ENCODE peak calls at places on chromosomes 16 and 17, in eight cellular contexts. Y is HL-60, Q is stomach, B is GM12865, S is HFFc6, N is heart left ventricle, H is IMR-90, T is RWPE2. P is an unnamed sample.

GRCh38 chr17:75672011-75672410 is 4.9 kb downstream of the SAP30BP start:
- DNase-seq in Y (no peak), Q (no peak), B (no peak), S (no peak), N (no peak), H (no peak), T (no peak), P (no peak)

GRCh38 chr17:76556759-76557367 is 17.0 kb downstream of the PRCD start:
- DNase-seq in Y (peak; percentile 70), Q (peak; percentile 36), B (no peak), S (no peak), N (no peak), H (peak; percentile 49), T (no peak), P (no peak)

GRCh38 chr17:31493656-31494155 is 102.2 kb downstream of the RAB11FIP4 start:
- DNase-seq in Y (no peak), Q (no peak), B (no peak), S (no peak), N (no peak), H (no peak), T (no peak), P (no peak)

GRCh38 chr16:48117217-48118105 is 38.3 kb downstream of the ABCC12 start:
- DNase-seq in Y (peak; percentile 57), Q (no peak), B (peak; percentile 78), S (no peak), N (no peak), H (no peak), T (no peak), P (no peak)

GRCh38 chr16:23434380-23434779 is 18.6 kb downstream of the COG7 start:
- DNase-seq in Y (peak; percentile 61), Q (no peak), B (peak; percentile 82), S (peak; percentile 60), N (no peak), H (peak; percentile 74), T (no peak), P (peak; percentile 49)

GRCh38 chr16:81042821-81043220 is 7.2 kb downstream of the ATMIN start:
- DNase-seq in Y (no peak), Q (no peak), B (no peak), S (no peak), N (no peak), H (no peak), T (no peak), P (no peak)

GRCh38 chr17:27533874-27534815 is 77.9 kb downstream of the KSR1 start:
- DNase-seq in Y (no peak), Q (no peak), B (no peak), S (peak; percentile 89), N (no peak), H (peak; percentile 98), T (no peak), P (peak; percentile 56)

GRCh38 chr16:87226926-87227650 is 90.1 kb downstream of the C16orf95 start:
- DNase-seq in Y (no peak), Q (no peak), B (no peak), S (peak; percentile 19), N (no peak), H (peak; percentile 93), T (no peak), P (no peak)

GRCh38 chr16:67210069-67210937 is 11.4 kb downstream of the ELMO3 start:
- DNase-seq in Y (no peak), Q (no peak), B (no peak), S (no peak), N (no peak), H (no peak), T (peak; percentile 58), P (no peak)

GRCh38 chr17:45136846-45137560 is 1.5 kb downstream of the ACBD4 start:
- DNase-seq in Y (no peak), Q (no peak), B (no peak), S (no peak), N (no peak), H (no peak), T (no peak), P (no peak)

GRCh38 chr16:85329999-85330693 is 217.9 kb upstream of the CIBAR2 start:
- DNase-seq in Y (no peak), Q (no peak), B (no peak), S (no peak), N (no peak), H (no peak), T (no peak), P (no peak)

GRCh38 chr17:58120195-58120822 is 27.9 kb upstream of the OR4D1 start:
- DNase-seq in Y (peak; percentile 29), Q (peak; percentile 42), B (peak; percentile 66), S (peak; percentile 24), N (peak; percentile 18), H (peak; percentile 66), T (no peak), P (peak; percentile 4)

GRCh38 chr16:87178177-87178863 is 138.9 kb downstream of the C16orf95 start:
- DNase-seq in Y (no peak), Q (no peak), B (no peak), S (no peak), N (no peak), H (no peak), T (no peak), P (no peak)

GRCh38 chr17:62030264-62030663 is 34.8 kb downstream of the MED13 start:
- DNase-seq in Y (no peak), Q (no peak), B (no peak), S (no peak), N (no peak), H (no peak), T (no peak), P (no peak)

GRCh38 chr17:62032480-62032879 is 32.6 kb downstream of the MED13 start:
- DNase-seq in Y (no peak), Q (no peak), B (no peak), S (no peak), N (no peak), H (no peak), T (no peak), P (no peak)

GRCh38 chr17:62038248-62038647 is 26.8 kb downstream of the MED13 start:
- DNase-seq in Y (no peak), Q (no peak), B (no peak), S (no peak), N (no peak), H (no peak), T (no peak), P (no peak)

DNA sequence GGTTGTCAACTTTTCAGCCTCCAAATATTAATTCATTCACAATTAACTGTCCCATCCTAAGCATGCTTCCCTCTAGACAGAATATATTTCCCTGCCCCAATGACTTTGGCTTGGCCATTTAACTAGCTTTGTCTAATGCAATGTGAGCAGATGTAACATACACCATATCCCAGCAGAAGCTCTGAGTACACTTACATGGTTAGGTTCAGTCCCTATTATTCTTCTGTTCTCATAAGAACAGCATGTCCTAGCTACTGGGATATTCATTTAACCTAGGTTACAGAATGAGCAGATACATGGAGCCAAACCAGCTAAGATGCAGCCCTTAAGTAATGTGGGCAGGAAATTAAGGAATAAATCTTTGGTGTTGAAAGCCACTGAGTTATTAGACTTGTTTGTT is 31.8 kb downstream of the MED13 start:
- DNase-seq in Y (no peak), Q (no peak), B (no peak), S (no peak), N (no peak), H (no peak), T (no peak), P (no peak)
- TF ChIP-seq CTCF in Y (no peak), Q (no peak), B (no peak), S (no peak), N (no peak), H (no peak), T (no peak), P (no peak)

DNA sequence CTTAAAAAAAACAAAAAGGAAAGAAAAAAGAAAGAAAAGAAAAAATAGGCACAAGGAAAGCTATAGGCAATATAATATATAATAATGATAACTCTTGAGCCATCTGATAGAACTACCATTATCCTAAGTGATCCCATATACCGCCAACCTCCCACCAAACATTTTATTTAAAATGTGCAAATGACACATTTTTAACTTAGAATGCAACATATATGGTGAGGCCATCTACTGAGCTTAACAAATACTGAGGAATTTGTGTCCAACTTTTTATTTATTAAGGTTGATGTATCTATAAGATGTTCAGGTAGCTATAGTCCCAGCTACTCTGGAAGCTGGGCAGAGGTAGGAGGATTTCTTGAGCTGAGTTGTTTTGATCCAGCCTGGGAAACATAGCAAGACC is 14.4 kb upstream of the APPBP2 start:
- DNase-seq in Y (no peak), Q (no peak), B (no peak), S (no peak), N (no peak), H (no peak), T (no peak), P (no peak)
- TF ChIP-seq CTCF in Y (no peak), Q (no peak), B (no peak), S (no peak), N (no peak), H (no peak), T (no peak), P (no peak)

GRCh38 chr16:46800494-46800893 is 30.5 kb downstream of the C16orf87 start:
- DNase-seq in Y (no peak), Q (no peak), B (no peak), S (no peak), N (no peak), H (no peak), T (no peak), P (no peak)

GRCh38 chr16:46803373-46803772 is 27.6 kb downstream of the C16orf87 start:
- DNase-seq in Y (no peak), Q (no peak), B (no peak), S (no peak), N (no peak), H (no peak), T (no peak), P (no peak)

GRCh38 chr16:46796764-46797269 is 34.2 kb downstream of the C16orf87 start:
- DNase-seq in Y (no peak), Q (no peak), B (no peak), S (no peak), N (no peak), H (no peak), T (no peak), P (no peak)

GRCh38 chr16:46801428-46802049 is 29.4 kb downstream of the C16orf87 start:
- DNase-seq in Y (no peak), Q (no peak), B (no peak), S (peak; percentile 33), N (no peak), H (peak; percentile 25), T (no peak), P (no peak)
- TF ChIP-seq CTCF in Y (peak; percentile 15), Q (peak; percentile 36), B (peak; percentile 17), S (peak; percentile 80), N (peak; percentile 56), H (peak; percentile 50), T (peak; percentile 69), P (peak; percentile 36)

GRCh38 chr17:35183332-35183731 is 10.9 kb downstream of the SLC35G3 start:
- DNase-seq in Y (no peak), Q (no peak), B (peak; percentile 8), S (no peak), N (no peak), H (no peak), T (no peak), P (no peak)

GRCh38 chr17:35187481-35187880 is 6.7 kb downstream of the SLC35G3 start:
- DNase-seq in Y (no peak), Q (no peak), B (no peak), S (no peak), N (no peak), H (no peak), T (no peak), P (no peak)

GRCh38 chr17:35185849-35186248 is 8.3 kb downstream of the SLC35G3 start:
- DNase-seq in Y (peak; percentile 11), Q (no peak), B (peak; percentile 67), S (no peak), N (no peak), H (no peak), T (no peak), P (no peak)

GRCh38 chr17:35188111-35188510 is 6.1 kb downstream of the SLC35G3 start:
- DNase-seq in Y (no peak), Q (no peak), B (no peak), S (no peak), N (no peak), H (no peak), T (no peak), P (no peak)

GRCh38 chr17:35184274-35184673 is 9.9 kb downstream of the SLC35G3 start:
- DNase-seq in Y (no peak), Q (no peak), B (no peak), S (no peak), N (no peak), H (no peak), T (no peak), P (no peak)
- TF ChIP-seq CTCF in Y (no peak), Q (no peak), B (no peak), S (no peak), N (no peak), H (no peak), T (no peak), P (no peak)

P was measured in AG09319.